ENCODE peak calls at places on chromosome 21, in six cellular contexts. M, P, D, N, G and S are unnamed samples.
A peak's percentile ranks its signal among the peaks of the same experiment; 100 is the strongest.

GRCh38 chr21:45927851-45928850 is 53.4 kb upstream of the COL6A1 start:
- DNase-seq in P (no peak), M (no peak), G (no peak), N (no peak), D (no peak), S (no peak)

GRCh38 chr21:23801292-23801691 is 1806.0 kb downstream of the MRPL39 start:
- DNase-seq in G (no peak), M (no peak), D (no peak), P (no peak), N (no peak), S (no peak)

GRCh38 chr21:26032263-26032662 is 138.3 kb downstream of the APP start:
- DNase-seq in N (no peak), M (no peak), D (no peak), G (peak; percentile 6), P (no peak), S (no peak)

GRCh38 chr21:36193200-36193599 is 36.6 kb downstream of the DOP1B start:
- DNase-seq in G (no peak), P (peak; percentile 67), D (no peak), N (no peak), M (no peak), S (peak; percentile 84)

GRCh38 chr21:34688145-34688544 is 19.4 kb downstream of the CLIC6 start:
- DNase-seq in P (no peak), M (no peak), G (no peak), D (peak; percentile 36), N (no peak), S (no peak)

GRCh38 chr21:46457801-46458314 is 833 bp upstream of the DIP2A start:
- DNase-seq in P (peak; percentile 53), G (peak; percentile 55), N (no peak), D (peak; percentile 40), M (peak; percentile 7), S (peak; percentile 43)

GRCh38 chr21:39681257-39681656 is 63.7 kb upstream of the IGSF5 start:
- DNase-seq in P (peak; percentile 4), N (no peak), M (no peak), G (peak; percentile 51), D (peak; percentile 46), S (no peak)

GRCh38 chr21:43810505-43811261 is 21.3 kb downstream of the RRP1 start:
- DNase-seq in N (no peak), P (peak; percentile 53), M (no peak), G (peak; percentile 34), D (peak; percentile 35), S (peak; percentile 41)

GRCh38 chr21:30831194-30831765 is 1.7 kb upstream of the KRTAP7-1 start:
- DNase-seq in D (peak; percentile 8), G (no peak), P (peak; percentile 30), N (no peak), M (no peak), S (no peak)

GRCh38 chr21:46098303-46099141 is 610 bp downstream of the COL6A2 start:
- DNase-seq in P (no peak), N (no peak), G (no peak), M (no peak), D (no peak), S (no peak)

GRCh38 chr21:46154155-46154954 is 1.0 kb downstream of the FTCD start:
- DNase-seq in P (no peak), M (no peak), G (no peak), D (no peak), N (no peak), S (no peak)

GRCh38 chr21:18970416-18970815 is 566.8 kb upstream of the TMPRSS15 start:
- DNase-seq in N (no peak), D (no peak), G (no peak), M (no peak), P (no peak), S (no peak)

GRCh38 chr21:36097427-36098230 is 27.8 kb downstream of the CBR1 start:
- DNase-seq in N (no peak), D (peak; percentile 32), G (peak; percentile 71), M (no peak), P (no peak), S (peak; percentile 25)

GRCh38 chr21:45227735-45228134 is 60.0 kb downstream of the POFUT2 start:
- DNase-seq in D (no peak), P (no peak), M (no peak), G (no peak), N (no peak), S (no peak)

GRCh38 chr21:26964379-26964778 is 2.5 kb downstream of the ADAMTS5 start:
- DNase-seq in M (no peak), G (no peak), D (no peak), P (no peak), N (no peak), S (peak; percentile 40)

GRCh38 chr21:45224189-45224938 is 63.3 kb downstream of the POFUT2 start:
- DNase-seq in N (no peak), G (peak; percentile 17), M (no peak), P (no peak), D (peak; percentile 5), S (no peak)

GRCh38 chr21:30104246-30104645 is 62.4 kb downstream of the CLDN17 start:
- DNase-seq in D (no peak), M (no peak), G (no peak), P (peak; percentile 8), N (no peak), S (no peak)

GRCh38 chr21:44820851-44821250 is 3.0 kb upstream of the SUMO3 start:
- DNase-seq in P (no peak), N (no peak), G (peak; percentile 23), D (peak; percentile 22), M (no peak), S (peak; percentile 79)

GRCh38 chr21:38765056-38765455 is 40.7 kb upstream of the ETS2 start:
- DNase-seq in M (no peak), D (no peak), G (no peak), N (no peak), P (no peak), S (no peak)

GRCh38 chr21:39209334-39209688 is 26.1 kb upstream of the PSMG1 start:
- DNase-seq in N (no peak), P (no peak), G (no peak), D (no peak), M (no peak), S (no peak)

GRCh38 chr21:34839070-34839820 is 170.5 kb downstream of the CLIC6 start:
- DNase-seq in P (no peak), N (no peak), M (no peak), D (no peak), G (no peak), S (no peak)

GRCh38 chr21:34734696-34735095 is 65.9 kb downstream of the CLIC6 start:
- DNase-seq in D (no peak), N (no peak), P (peak; percentile 65), G (no peak), M (no peak), S (peak; percentile 30)

GRCh38 chr21:37717534-37717933 is 198.7 kb downstream of the KCNJ6 start:
- DNase-seq in N (no peak), P (no peak), M (no peak), G (no peak), D (no peak), S (no peak)
- TF ChIP-seq CTCF in N (no peak), P (no peak), M (no peak), G (no peak), D (no peak), S (peak; percentile 38)

GRCh38 chr21:42071146-42071737 is at the start of gene UMODL1:
- DNase-seq in D (no peak), G (no peak), N (no peak), P (no peak), M (no peak), S (no peak)

GRCh38 chr21:42075686-42076471 is 4.8 kb downstream of the UMODL1 start:
- DNase-seq in N (no peak), P (no peak), G (no peak), M (no peak), D (no peak), S (no peak)

GRCh38 chr21:42068592-42068991 is 2.5 kb upstream of the UMODL1 start:
- DNase-seq in M (no peak), N (no peak), G (no peak), D (no peak), P (no peak), S (no peak)

GRCh38 chr21:42069327-42069726 is 1.8 kb upstream of the UMODL1 start:
- DNase-seq in P (no peak), N (no peak), G (no peak), M (no peak), D (no peak), S (no peak)

DNA sequence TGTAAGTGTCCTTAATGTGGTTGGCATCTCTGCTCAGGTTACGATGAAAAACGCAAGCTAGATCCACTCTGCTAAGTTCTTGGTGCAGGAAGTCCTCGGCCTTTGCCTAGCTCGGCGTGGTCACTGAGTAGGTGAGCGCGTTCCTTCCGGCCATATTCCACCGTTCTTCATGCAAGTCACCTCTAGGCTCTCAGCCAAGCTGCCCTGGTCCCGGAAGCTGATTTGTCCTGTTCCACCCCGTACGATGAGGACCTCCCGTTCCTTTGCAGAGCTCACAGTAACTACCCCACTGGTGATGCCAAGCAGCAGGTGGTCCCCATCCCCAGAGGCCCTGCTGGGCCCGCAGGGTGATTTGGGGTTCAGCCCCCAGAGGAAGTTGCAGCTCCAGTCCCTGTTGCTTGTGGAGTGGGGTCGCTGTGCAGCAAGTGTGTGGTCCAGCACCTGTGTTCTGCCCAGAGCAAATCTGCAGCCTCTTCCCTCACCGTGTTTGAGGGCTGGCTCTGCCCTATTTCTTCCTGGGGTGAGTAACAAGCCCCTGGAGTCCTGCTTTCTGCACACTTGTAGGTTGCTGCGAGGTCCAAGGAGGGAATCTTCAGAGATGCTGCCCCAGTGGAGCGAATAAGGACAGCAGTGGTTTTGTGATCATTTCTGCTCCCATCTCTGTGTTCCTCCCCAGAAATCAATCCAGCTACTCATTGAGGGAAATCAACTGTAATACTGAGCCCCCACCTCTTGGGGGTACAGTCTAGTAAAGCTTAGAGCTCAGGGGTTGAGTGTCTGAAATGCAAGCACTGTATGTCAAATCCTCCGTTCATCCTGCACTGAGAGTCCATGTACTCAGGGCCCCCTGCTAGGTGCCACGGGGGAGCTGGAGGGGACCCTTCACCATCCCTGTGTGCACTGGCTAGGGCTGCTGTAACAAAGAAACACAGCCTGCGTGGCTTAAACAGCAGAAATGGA is 2.3 kb downstream of the UMODL1 start:
- DNase-seq in G (no peak), N (no peak), D (no peak), M (no peak), P (no peak), S (no peak)
- TF ChIP-seq CTCF in G (no peak), N (no peak), D (no peak), M (peak; percentile 2), P (no peak), S (peak; percentile 21)

DNA sequence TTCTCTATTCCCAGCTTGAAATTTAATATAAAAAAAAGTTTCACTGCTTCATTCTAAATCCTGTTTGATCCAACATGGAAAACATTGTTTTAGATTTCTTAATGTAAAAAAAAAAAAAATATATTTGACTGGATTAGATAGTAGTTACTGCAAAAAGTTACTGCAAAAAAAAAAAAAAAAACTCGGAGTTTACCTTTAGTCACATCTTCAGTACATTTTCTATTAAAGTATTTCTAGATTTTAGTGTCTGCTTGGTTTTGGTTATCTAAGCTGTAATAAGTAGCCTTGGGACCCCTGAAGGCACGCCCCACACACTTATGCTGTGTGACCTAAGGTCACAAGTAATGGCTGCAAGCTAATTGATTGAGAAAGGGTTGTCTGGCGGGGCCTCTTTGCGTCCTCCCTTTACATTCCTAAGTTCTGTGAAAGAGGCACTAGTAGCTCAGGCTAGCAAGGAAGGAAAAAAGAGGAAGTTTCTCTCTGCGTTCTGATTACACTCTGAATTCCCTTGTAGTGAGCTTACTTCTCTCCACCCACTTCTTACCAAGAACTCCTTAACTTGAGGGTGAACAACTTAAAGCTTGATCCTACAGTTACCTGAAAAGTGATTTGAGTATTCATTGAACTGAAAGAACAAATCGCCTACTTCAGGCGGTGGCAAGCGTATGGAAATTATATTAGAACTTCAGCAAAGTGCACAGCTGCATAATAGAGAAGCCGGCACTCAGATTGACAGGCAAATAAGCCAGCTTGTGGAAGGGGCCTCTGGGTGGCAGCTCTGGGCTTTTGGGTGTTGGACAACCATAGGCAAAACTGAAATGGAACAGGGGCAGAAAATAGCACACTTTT is 464.2 kb downstream of the USP25 start:
- DNase-seq in P (peak; percentile 61), G (peak; percentile 93), N (no peak), M (peak; percentile 60), D (peak; percentile 80), S (peak; percentile 73)
- TF ChIP-seq CTCF in P (peak; percentile 7), G (peak; percentile 22), N (peak; percentile 13), M (peak; percentile 36), D (peak; percentile 60), S (peak; percentile 26)

GRCh38 chr21:33025106-33025470 is 647 bp upstream of the OLIG2 start:
- DNase-seq in N (no peak), M (no peak), G (no peak), D (no peak), P (no peak), S (no peak)
- TF ChIP-seq CTCF in N (no peak), M (no peak), G (no peak), D (no peak), P (no peak), S (peak; percentile 25)